ENCODE peak calls at places on chromosome 12, in eight cellular contexts. One of them, this sample, is unnamed.

GRCh38 chr12:873954-874353 is 75.5 kb downstream of the RAD52 start:
- DNase-seq in coronary artery: no peak
- DNase-seq in breast epithelium: no peak
- DNase-seq in transverse colon: no peak
- DNase-seq in small intestine: peak
- DNase-seq in neural progenitor cell: no peak
- DNase-seq in ovary: no peak
- DNase-seq in choroid plexus epithelial cell: peak
- DNase-seq in this sample: no peak

GRCh38 chr12:131024721-131025120 is 71.0 kb downstream of the ADGRD1 start:
- DNase-seq in coronary artery: no peak
- DNase-seq in breast epithelium: no peak
- DNase-seq in transverse colon: no peak
- DNase-seq in small intestine: no peak
- DNase-seq in neural progenitor cell: no peak
- DNase-seq in ovary: no peak
- DNase-seq in choroid plexus epithelial cell: no peak
- DNase-seq in this sample: no peak

GRCh38 chr12:51185171-51185717 is 12.3 kb upstream of the TFCP2 start:
- DNase-seq in coronary artery: no peak
- DNase-seq in breast epithelium: no peak
- DNase-seq in transverse colon: no peak
- DNase-seq in small intestine: no peak
- DNase-seq in neural progenitor cell: no peak
- DNase-seq in ovary: no peak
- DNase-seq in choroid plexus epithelial cell: no peak
- DNase-seq in this sample: no peak

GRCh38 chr12:52646613-52647012 is 5.4 kb downstream of the KRT2 start:
- DNase-seq in coronary artery: peak
- DNase-seq in breast epithelium: peak
- DNase-seq in transverse colon: no peak
- DNase-seq in small intestine: no peak
- DNase-seq in neural progenitor cell: no peak
- DNase-seq in ovary: no peak
- DNase-seq in choroid plexus epithelial cell: no peak
- DNase-seq in this sample: peak

GRCh38 chr12:115135800-115136211 is 451.8 kb upstream of the TBX3 start:
- DNase-seq in coronary artery: no peak
- DNase-seq in breast epithelium: peak
- DNase-seq in transverse colon: peak
- DNase-seq in small intestine: no peak
- DNase-seq in neural progenitor cell: no peak
- DNase-seq in ovary: peak
- DNase-seq in choroid plexus epithelial cell: peak
- DNase-seq in this sample: peak

GRCh38 chr12:48247181-48247966 is 44.3 kb upstream of the OR10AD1 start:
- DNase-seq in coronary artery: no peak
- DNase-seq in breast epithelium: no peak
- DNase-seq in transverse colon: no peak
- DNase-seq in small intestine: no peak
- DNase-seq in neural progenitor cell: no peak
- DNase-seq in ovary: no peak
- DNase-seq in choroid plexus epithelial cell: no peak
- DNase-seq in this sample: no peak

GRCh38 chr12:70243510-70244331 is 488 bp downstream of the CNOT2 start:
- DNase-seq in coronary artery: peak
- DNase-seq in breast epithelium: peak
- DNase-seq in transverse colon: peak
- DNase-seq in small intestine: peak
- DNase-seq in neural progenitor cell: peak
- DNase-seq in ovary: peak
- DNase-seq in choroid plexus epithelial cell: peak
- DNase-seq in this sample: peak

GRCh38 chr12:54680374-54680773 is 32.2 kb upstream of the DCD start:
- DNase-seq in coronary artery: no peak
- DNase-seq in breast epithelium: no peak
- DNase-seq in transverse colon: peak
- DNase-seq in small intestine: peak
- DNase-seq in neural progenitor cell: peak
- DNase-seq in ovary: no peak
- DNase-seq in choroid plexus epithelial cell: peak
- DNase-seq in this sample: no peak

GRCh38 chr12:45849289-45849688 is 119.8 kb downstream of the ARID2 start:
- DNase-seq in coronary artery: no peak
- DNase-seq in breast epithelium: no peak
- DNase-seq in transverse colon: no peak
- DNase-seq in small intestine: no peak
- DNase-seq in neural progenitor cell: no peak
- DNase-seq in ovary: no peak
- DNase-seq in choroid plexus epithelial cell: no peak
- DNase-seq in this sample: no peak

GRCh38 chr12:2301531-2302461 is 249.0 kb downstream of the CACNA1C start:
- DNase-seq in coronary artery: peak
- DNase-seq in breast epithelium: no peak
- DNase-seq in transverse colon: no peak
- DNase-seq in small intestine: no peak
- DNase-seq in neural progenitor cell: no peak
- DNase-seq in ovary: no peak
- DNase-seq in choroid plexus epithelial cell: no peak
- DNase-seq in this sample: peak

GRCh38 chr12:9651265-9651729 is 18.2 kb upstream of the CLEC2D start:
- DNase-seq in coronary artery: no peak
- DNase-seq in breast epithelium: no peak
- DNase-seq in transverse colon: no peak
- DNase-seq in small intestine: no peak
- DNase-seq in neural progenitor cell: no peak
- DNase-seq in ovary: no peak
- DNase-seq in choroid plexus epithelial cell: peak
- DNase-seq in this sample: no peak

GRCh38 chr12:43737646-43738045 is 20.9 kb downstream of the PUS7L start:
- DNase-seq in coronary artery: no peak
- DNase-seq in breast epithelium: no peak
- DNase-seq in transverse colon: no peak
- DNase-seq in small intestine: no peak
- DNase-seq in neural progenitor cell: no peak
- DNase-seq in ovary: no peak
- DNase-seq in choroid plexus epithelial cell: peak
- DNase-seq in this sample: no peak

GRCh38 chr12:127169321-127170270 is 1097.4 kb upstream of the TMEM132C start:
- DNase-seq in coronary artery: peak
- DNase-seq in breast epithelium: no peak
- DNase-seq in transverse colon: no peak
- DNase-seq in small intestine: no peak
- DNase-seq in neural progenitor cell: no peak
- DNase-seq in ovary: no peak
- DNase-seq in choroid plexus epithelial cell: no peak
- DNase-seq in this sample: no peak

GRCh38 chr12:49619286-49619685 is 4.1 kb upstream of the PRPF40B start:
- DNase-seq in coronary artery: no peak
- DNase-seq in breast epithelium: no peak
- DNase-seq in transverse colon: no peak
- DNase-seq in small intestine: no peak
- DNase-seq in neural progenitor cell: no peak
- DNase-seq in ovary: no peak
- DNase-seq in choroid plexus epithelial cell: peak
- DNase-seq in this sample: no peak

DNA sequence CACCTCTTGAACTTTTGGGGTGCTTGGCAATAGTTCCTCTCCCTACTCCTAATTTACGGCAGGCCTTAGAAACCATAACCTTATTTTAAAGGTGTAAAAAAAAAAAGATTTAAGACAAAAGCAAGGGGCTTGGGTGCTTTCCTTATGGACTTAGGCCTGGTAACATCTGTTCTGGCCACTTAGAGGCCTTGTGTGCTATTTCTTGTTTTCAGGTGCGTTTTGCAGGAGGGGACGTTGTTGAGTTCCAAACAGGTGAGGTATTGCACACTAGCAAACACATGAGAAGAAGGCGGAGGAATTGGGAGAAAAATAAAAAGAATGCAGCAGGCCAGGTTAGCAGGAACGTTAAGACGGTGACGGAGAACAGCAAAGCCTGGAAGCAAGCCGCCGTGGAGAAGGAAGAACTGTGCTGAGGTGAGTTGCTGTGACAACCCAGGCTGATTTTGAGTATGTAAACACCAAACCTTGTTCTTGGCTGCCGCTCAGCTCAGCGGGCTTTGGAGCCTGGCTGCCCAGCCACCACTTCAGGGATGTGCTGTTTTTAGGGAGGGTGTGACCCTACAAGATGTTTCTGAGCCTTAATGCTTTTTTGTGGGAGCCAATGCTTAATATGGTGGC is 17.4 kb downstream of the EMG1 start:
- DNase-seq in coronary artery: no peak
- DNase-seq in breast epithelium: peak
- DNase-seq in transverse colon: peak
- DNase-seq in small intestine: peak
- DNase-seq in neural progenitor cell: no peak
- DNase-seq in ovary: no peak
- DNase-seq in choroid plexus epithelial cell: no peak
- DNase-seq in this sample: no peak
- H3K4me3 ChIP-seq in coronary artery: no peak
- H3K4me3 ChIP-seq in breast epithelium: no peak
- H3K4me3 ChIP-seq in transverse colon: no peak
- H3K4me3 ChIP-seq in small intestine: no peak
- H3K4me3 ChIP-seq in neural progenitor cell: no peak
- H3K4me3 ChIP-seq in ovary: no peak
- H3K4me3 ChIP-seq in choroid plexus epithelial cell: no peak
- H3K4me3 ChIP-seq in this sample: no peak

GRCh38 chr12:124544311-124544970 is 23.0 kb downstream of the NCOR2 start:
- DNase-seq in coronary artery: no peak
- DNase-seq in breast epithelium: no peak
- DNase-seq in transverse colon: no peak
- DNase-seq in small intestine: no peak
- DNase-seq in neural progenitor cell: peak
- DNase-seq in ovary: no peak
- DNase-seq in choroid plexus epithelial cell: no peak
- DNase-seq in this sample: no peak
- H3K4me3 ChIP-seq in coronary artery: peak
- H3K4me3 ChIP-seq in breast epithelium: peak
- H3K4me3 ChIP-seq in transverse colon: no peak
- H3K4me3 ChIP-seq in small intestine: no peak
- H3K4me3 ChIP-seq in neural progenitor cell: peak
- H3K4me3 ChIP-seq in ovary: no peak
- H3K4me3 ChIP-seq in choroid plexus epithelial cell: no peak
- H3K4me3 ChIP-seq in this sample: no peak

DNA sequence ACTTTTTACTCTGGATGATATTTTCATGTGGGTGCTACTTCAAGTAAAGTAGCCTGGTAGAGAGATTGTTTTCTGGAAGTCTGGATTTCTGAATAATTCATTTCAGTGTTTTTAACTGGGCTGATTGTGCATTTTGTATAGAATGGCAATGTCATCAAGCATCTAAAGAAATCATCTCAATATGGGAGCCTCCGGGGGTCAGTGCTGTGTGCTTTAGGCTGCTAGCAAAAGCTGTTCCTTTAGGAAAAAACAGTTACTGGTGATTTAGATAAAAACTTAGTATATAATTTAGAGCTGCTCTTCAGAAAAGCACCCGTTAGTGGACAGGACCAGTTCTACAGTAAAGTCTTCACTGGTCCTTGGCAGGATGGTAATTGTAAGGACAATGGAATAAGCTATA is 5.1 kb downstream of the UBE3B start:
- DNase-seq in coronary artery: no peak
- DNase-seq in breast epithelium: no peak
- DNase-seq in transverse colon: no peak
- DNase-seq in small intestine: no peak
- DNase-seq in neural progenitor cell: no peak
- DNase-seq in ovary: no peak
- DNase-seq in choroid plexus epithelial cell: no peak
- DNase-seq in this sample: no peak
- H3K4me3 ChIP-seq in coronary artery: no peak
- H3K4me3 ChIP-seq in breast epithelium: no peak
- H3K4me3 ChIP-seq in transverse colon: no peak
- H3K4me3 ChIP-seq in small intestine: no peak
- H3K4me3 ChIP-seq in neural progenitor cell: no peak
- H3K4me3 ChIP-seq in ovary: no peak
- H3K4me3 ChIP-seq in choroid plexus epithelial cell: no peak
- H3K4me3 ChIP-seq in this sample: no peak

DNA sequence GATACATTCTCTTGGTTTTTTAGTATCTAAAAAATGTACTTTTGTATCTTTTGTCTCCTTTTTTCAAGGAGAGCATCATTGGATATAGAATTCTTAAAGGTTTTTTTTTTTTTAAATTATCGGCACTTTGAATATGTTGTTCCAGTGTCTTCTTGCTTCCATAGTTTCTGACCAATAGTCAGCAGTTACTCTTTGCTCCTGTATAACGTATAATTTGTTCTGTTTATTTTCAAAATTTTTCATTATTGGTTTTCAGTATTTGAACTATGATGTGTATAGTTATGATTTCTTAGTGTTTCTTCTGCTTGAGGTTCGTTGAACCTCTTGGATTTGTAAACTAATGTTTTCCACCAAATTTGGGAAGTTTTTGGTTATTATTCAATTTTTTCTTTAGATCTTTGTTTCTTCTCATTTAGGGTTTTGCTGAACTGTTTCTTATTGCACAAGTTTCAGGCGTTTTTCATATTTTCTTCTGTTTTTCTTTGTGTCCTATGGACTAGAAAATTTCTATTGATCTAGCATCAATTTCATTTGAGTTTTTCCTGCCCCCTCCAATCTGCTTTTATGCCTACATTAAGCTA is 93.9 kb downstream of the PLBD1 start:
- DNase-seq in coronary artery: no peak
- DNase-seq in breast epithelium: no peak
- DNase-seq in transverse colon: no peak
- DNase-seq in small intestine: peak
- DNase-seq in neural progenitor cell: peak
- DNase-seq in ovary: no peak
- DNase-seq in choroid plexus epithelial cell: peak
- DNase-seq in this sample: no peak
- H3K4me3 ChIP-seq in coronary artery: no peak
- H3K4me3 ChIP-seq in breast epithelium: no peak
- H3K4me3 ChIP-seq in transverse colon: no peak
- H3K4me3 ChIP-seq in small intestine: no peak
- H3K4me3 ChIP-seq in neural progenitor cell: no peak
- H3K4me3 ChIP-seq in ovary: no peak
- H3K4me3 ChIP-seq in choroid plexus epithelial cell: no peak
- H3K4me3 ChIP-seq in this sample: no peak

DNA sequence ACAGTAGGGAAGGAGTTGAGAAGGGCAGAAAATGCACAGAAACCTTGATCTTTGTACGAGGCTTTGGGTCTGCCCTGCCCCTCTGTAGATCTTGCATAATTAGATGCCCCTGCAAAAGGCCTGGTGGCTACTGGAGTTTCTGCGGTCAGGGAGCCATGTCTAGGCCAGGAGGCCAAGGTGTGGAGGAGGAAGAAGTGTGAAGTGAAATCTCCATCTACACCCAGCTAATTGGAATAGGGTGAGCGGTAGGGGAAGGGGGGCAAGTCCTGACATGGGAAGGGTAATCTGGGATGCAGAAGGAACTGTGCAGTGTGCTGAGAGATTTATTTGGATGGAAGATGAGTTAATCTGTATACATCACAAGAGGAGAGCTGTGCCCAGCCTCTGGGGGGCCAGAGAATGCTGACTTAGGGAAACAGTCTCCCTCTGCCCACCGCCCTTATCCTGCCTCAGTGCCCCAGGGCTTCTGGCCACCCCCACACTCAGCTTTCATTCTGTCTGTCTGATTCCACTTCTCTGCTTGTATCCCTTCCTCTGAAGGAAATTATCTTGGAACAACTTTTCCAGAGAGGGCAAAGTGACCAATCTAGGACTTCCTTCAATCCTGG is 5.4 kb downstream of the CYP27B1 start:
- DNase-seq in coronary artery: no peak
- DNase-seq in breast epithelium: no peak
- DNase-seq in transverse colon: no peak
- DNase-seq in small intestine: no peak
- DNase-seq in neural progenitor cell: no peak
- DNase-seq in ovary: no peak
- DNase-seq in choroid plexus epithelial cell: no peak
- DNase-seq in this sample: no peak
- H3K4me3 ChIP-seq in coronary artery: no peak
- H3K4me3 ChIP-seq in breast epithelium: no peak
- H3K4me3 ChIP-seq in transverse colon: no peak
- H3K4me3 ChIP-seq in small intestine: no peak
- H3K4me3 ChIP-seq in neural progenitor cell: no peak
- H3K4me3 ChIP-seq in ovary: no peak
- H3K4me3 ChIP-seq in choroid plexus epithelial cell: no peak
- H3K4me3 ChIP-seq in this sample: no peak